ENCODE peak calls at places on chromosome 14, in seven cellular contexts. I is anterior cingulate cortex; W is ascending aorta; V is Calu3; R is GOT3; S is activated T-helper 1 cell treated with anti-CD3 and anti-CD28 coated beads, Interleukin-2, amount 50 U/mL, for 16 hours; A is effector memory CD8-positive, alpha-beta T cell. C is an unnamed sample.

GRCh38 chr14:104386281-104386841 is 193.2 kb upstream of the C14orf180 start:
- DNase-seq in I (no peak), W (no peak), V (no peak), R (no peak), S (no peak), A (no peak), C (no peak)

GRCh38 chr14:89237923-89238529 is 179.0 kb downstream of the FOXN3 start:
- DNase-seq in I (no peak), W (no peak), V (no peak), R (no peak), S (no peak), A (no peak), C (peak; percentile 48)

GRCh38 chr14:80475074-80475473 is 263.8 kb upstream of the DIO2 start:
- DNase-seq in I (no peak), W (no peak), V (no peak), R (no peak), S (no peak), A (no peak), C (peak; percentile 76)

GRCh38 chr14:26872930-26873470 is 275.2 kb upstream of the NOVA1 start:
- DNase-seq in I (no peak), W (no peak), V (no peak), R (no peak), S (no peak), A (no peak), C (no peak)

GRCh38 chr14:24694680-24695079 is 60.7 kb upstream of the GZMB start:
- DNase-seq in I (no peak), W (no peak), V (no peak), R (no peak), S (no peak), A (no peak), C (no peak)

GRCh38 chr14:77141592-77142288 is at the start of gene ZDHHC22:
- DNase-seq in I (peak; percentile 78), W (no peak), V (no peak), R (no peak), S (no peak), A (no peak), C (no peak)

GRCh38 chr14:53947452-53948180 is 9.0 kb downstream of the BMP4 start:
- DNase-seq in I (no peak), W (no peak), V (no peak), R (no peak), S (no peak), A (no peak), C (no peak)

GRCh38 chr14:53953828-53954550 is 2.6 kb downstream of the BMP4 start:
- DNase-seq in I (no peak), W (no peak), V (peak; percentile 21), R (no peak), S (no peak), A (no peak), C (peak; percentile 66)

GRCh38 chr14:53638966-53639365 is 317.7 kb downstream of the BMP4 start:
- DNase-seq in I (no peak), W (no peak), V (no peak), R (no peak), S (no peak), A (no peak), C (peak; percentile 5)

GRCh38 chr14:90642239-90642717 is 174.0 kb downstream of the TTC7B start:
- DNase-seq in I (peak; percentile 51), W (no peak), V (peak; percentile 30), R (no peak), S (no peak), A (no peak), C (no peak)

GRCh38 chr14:103705158-103705523 is 10.1 kb downstream of the XRCC3 start:
- DNase-seq in I (no peak), W (no peak), V (no peak), R (no peak), S (no peak), A (no peak), C (no peak)

GRCh38 chr14:67413806-67414769 is 2.1 kb upstream of the PLEK2 start:
- DNase-seq in I (no peak), W (no peak), V (peak; percentile 65), R (no peak), S (no peak), A (no peak), C (peak; percentile 91)

GRCh38 chr14:31770271-31770670 is 209.1 kb downstream of the NUBPL start:
- DNase-seq in I (no peak), W (no peak), V (no peak), R (no peak), S (no peak), A (no peak), C (peak; percentile 60)

GRCh38 chr14:68663385-68664076 is 129.3 kb downstream of the ZFP36L1 start:
- DNase-seq in I (no peak), W (no peak), V (no peak), R (peak; percentile 6), S (peak; percentile 17), A (peak; percentile 28), C (peak; percentile 82)

GRCh38 chr14:31834616-31835015 is 242.5 kb upstream of the ARHGAP5 start:
- DNase-seq in I (no peak), W (no peak), V (no peak), R (no peak), S (no peak), A (no peak), C (no peak)

GRCh38 chr14:34498684-34499412 is 36.8 kb upstream of the SPTSSA start:
- DNase-seq in I (no peak), W (no peak), V (peak; percentile 59), R (no peak), S (no peak), A (no peak), C (peak; percentile 34)

GRCh38 chr14:57287745-57288144 is 19.0 kb downstream of the AP5M1 start:
- DNase-seq in I (no peak), W (no peak), V (no peak), R (no peak), S (no peak), A (no peak), C (no peak)

GRCh38 chr14:91163316-91163715 is 49.4 kb downstream of the DGLUCY start:
- DNase-seq in I (peak; percentile 66), W (no peak), V (no peak), R (no peak), S (no peak), A (no peak), C (no peak)

GRCh38 chr14:100019156-100019882 is 45.9 kb upstream of the EVL start:
- DNase-seq in I (peak; percentile 61), W (no peak), V (no peak), R (no peak), S (no peak), A (no peak), C (no peak)

GRCh38 chr14:71454010-71454409 is 478.2 kb upstream of the RGS6 start:
- DNase-seq in I (no peak), W (no peak), V (no peak), R (no peak), S (no peak), A (no peak), C (no peak)

GRCh38 chr14:22070119-22070982 is 396.7 kb upstream of the OR4E1 start:
- DNase-seq in I (no peak), W (no peak), V (no peak), R (no peak), S (no peak), A (no peak), C (peak; percentile 4)

GRCh38 chr14:99118046-99118721 is 153.8 kb downstream of the BCL11B start:
- DNase-seq in I (no peak), W (no peak), V (no peak), R (no peak), S (no peak), A (no peak), C (no peak)

GRCh38 chr14:70748422-70748821 is 60.9 kb downstream of the MAP3K9 start:
- DNase-seq in I (no peak), W (no peak), V (no peak), R (no peak), S (no peak), A (no peak), C (peak; percentile 3)

GRCh38 chr14:106848330-106849121 is 1322.1 kb downstream of the TMEM121 start:
- DNase-seq in I (no peak), W (no peak), V (peak; percentile 68), R (no peak), S (no peak), A (no peak), C (no peak)

GRCh38 chr14:42710071-42710470 is 1103.4 kb downstream of the LRFN5 start:
- DNase-seq in I (no peak), W (no peak), V (no peak), R (no peak), S (no peak), A (no peak), C (no peak)

GRCh38 chr14:100134591-100134990 is 24.9 kb downstream of the DEGS2 start:
- DNase-seq in I (no peak), W (no peak), V (peak; percentile 76), R (no peak), S (no peak), A (no peak), C (no peak)

GRCh38 chr14:74326369-74327152 is 21.7 kb upstream of the VRTN start:
- DNase-seq in I (no peak), W (no peak), V (no peak), R (no peak), S (no peak), A (no peak), C (no peak)

C was measured in GM23248.